ENCODE peak calls at places on chromosomes 16 and 17, in eight cellular contexts. I is AG04449; O is testis; L is fibroblast of the aortic adventitia; E is activated naive CD8-positive, alpha-beta T cell treated with anti-CD3 and anti-CD28 coated beads for 36 hours; F is HTR-8/SVneo; U is HFF-Myc; G is activated T-cell treated with anti-CD3 and anti-CD28 coated beads, Interleukin-2, amount 50 U/mL, for 4 hours. Z is an unnamed sample.

GRCh38 chr16:8867483-8868271 is 1.1 kb downstream of the CARHSP1 start:
- DNase-seq in I (no peak), O (peak), L (no peak), E (peak), F (no peak), U (no peak), G (no peak), Z (peak)

GRCh38 chr17:2691965-2692780 is 19.4 kb downstream of the CLUH start:
- DNase-seq in I (no peak), O (peak), L (no peak), E (no peak), F (no peak), U (no peak), G (no peak), Z (no peak)

GRCh38 chr17:15269690-15270089 is 4.6 kb upstream of the PMP22 start:
- DNase-seq in I (no peak), O (no peak), L (peak), E (no peak), F (no peak), U (no peak), G (no peak), Z (no peak)

GRCh38 chr17:752620-753219 is 656 bp upstream of the GEMIN4 start:
- DNase-seq in I (no peak), O (peak), L (peak), E (no peak), F (no peak), U (no peak), G (no peak), Z (no peak)

GRCh38 chr17:835263-835662 is 53.1 kb downstream of the MRM3 start:
- DNase-seq in I (peak), O (no peak), L (peak), E (no peak), F (peak), U (peak), G (no peak), Z (no peak)

GRCh38 chr16:2206780-2207433 is 1.7 kb downstream of the MLST8 start:
- DNase-seq in I (no peak), O (no peak), L (no peak), E (no peak), F (no peak), U (no peak), G (no peak), Z (no peak)

GRCh38 chr17:14432058-14432457 is 131.2 kb downstream of the HS3ST3B1 start:
- DNase-seq in I (no peak), O (no peak), L (no peak), E (no peak), F (no peak), U (no peak), G (no peak), Z (no peak)

GRCh38 chr16:70747703-70748631 is 53.0 kb downstream of the VAC14 start:
- DNase-seq in I (no peak), O (no peak), L (no peak), E (no peak), F (peak), U (no peak), G (no peak), Z (no peak)

GRCh38 chr17:28053044-28053670 is 10.7 kb downstream of the NLK start:
- DNase-seq in I (no peak), O (no peak), L (no peak), E (no peak), F (no peak), U (no peak), G (no peak), Z (peak)

GRCh38 chr17:57236686-57237299 is 19.5 kb upstream of the MSI2 start:
- DNase-seq in I (no peak), O (no peak), L (no peak), E (no peak), F (no peak), U (no peak), G (no peak), Z (no peak)

GRCh38 chr16:9123871-9124270 is 32.4 kb downstream of the HAPSTR1 start:
- DNase-seq in I (no peak), O (no peak), L (no peak), E (no peak), F (no peak), U (no peak), G (no peak), Z (no peak)

GRCh38 chr16:88195911-88196465 is 186.8 kb upstream of the ZNF469 start:
- DNase-seq in I (no peak), O (no peak), L (no peak), E (no peak), F (no peak), U (no peak), G (no peak), Z (no peak)

GRCh38 chr17:1107777-1108559 is 71.8 kb downstream of the ABR start:
- DNase-seq in I (no peak), O (no peak), L (no peak), E (no peak), F (no peak), U (no peak), G (no peak), Z (no peak)

GRCh38 chr16:48596326-48596725 is 13.7 kb downstream of the N4BP1 start:
- DNase-seq in I (no peak), O (no peak), L (no peak), E (peak), F (no peak), U (no peak), G (peak), Z (no peak)

GRCh38 chr17:42623732-42624596 is 14.5 kb downstream of the TUBG1 start:
- DNase-seq in I (no peak), O (no peak), L (peak), E (no peak), F (no peak), U (no peak), G (no peak), Z (peak)

GRCh38 chr17:50029185-50029584 is 26.7 kb upstream of the ITGA3 start:
- DNase-seq in I (no peak), O (no peak), L (no peak), E (no peak), F (no peak), U (no peak), G (no peak), Z (no peak)

GRCh38 chr17:47368262-47368661 is 44.5 kb downstream of the EFCAB13 start:
- DNase-seq in I (no peak), O (no peak), L (no peak), E (no peak), F (no peak), U (no peak), G (no peak), Z (no peak)

GRCh38 chr16:53482123-53482522 is 20.9 kb downstream of the AKTIP start:
- DNase-seq in I (no peak), O (no peak), L (no peak), E (no peak), F (no peak), U (no peak), G (no peak), Z (no peak)

GRCh38 chr17:60743812-60744211 is 66.2 kb downstream of the BCAS3 start:
- DNase-seq in I (no peak), O (no peak), L (peak), E (no peak), F (no peak), U (peak), G (no peak), Z (no peak)

GRCh38 chr17:82831041-82831817 is 8.6 kb downstream of the ZNF750 start:
- DNase-seq in I (no peak), O (no peak), L (no peak), E (no peak), F (no peak), U (no peak), G (no peak), Z (no peak)

GRCh38 chr17:71423871-71424546 is 696.8 kb upstream of the SOX9 start:
- DNase-seq in I (no peak), O (no peak), L (no peak), E (no peak), F (peak), U (no peak), G (no peak), Z (no peak)

GRCh38 chr16:60166-60565 is 6.5 kb downstream of the SNRNP25 start:
- DNase-seq in I (no peak), O (no peak), L (no peak), E (no peak), F (no peak), U (no peak), G (no peak), Z (no peak)

GRCh38 chr16:56866955-56867830 is 2.2 kb downstream of the SLC12A3 start:
- DNase-seq in I (no peak), O (peak), L (peak), E (no peak), F (peak), U (peak), G (peak), Z (peak)

GRCh38 chr17:5419959-5420653 is at the start of gene RPAIN:
- DNase-seq in I (no peak), O (peak), L (no peak), E (peak), F (peak), U (no peak), G (peak), Z (peak)

GRCh38 chr17:19244796-19245195 is 7.6 kb downstream of the EPN2 start:
- DNase-seq in I (no peak), O (no peak), L (no peak), E (no peak), F (no peak), U (no peak), G (no peak), Z (no peak)

GRCh38 chr17:82043507-82043906 is 6.0 kb upstream of the DCXR start:
- DNase-seq in I (no peak), O (no peak), L (no peak), E (no peak), F (no peak), U (no peak), G (no peak), Z (no peak)

GRCh38 chr17:82031303-82031884 is at the start of gene RAC3:
- DNase-seq in I (no peak), O (no peak), L (no peak), E (peak), F (peak), U (no peak), G (no peak), Z (peak)

GRCh38 chr17:33291248-33292183 is 1.6 kb downstream of the ASIC2 start:
- DNase-seq in I (no peak), O (peak), L (no peak), E (peak), F (no peak), U (no peak), G (no peak), Z (no peak)

GRCh38 chr16:61148930-61149329 is 887.3 kb downstream of the CDH8 start:
- DNase-seq in I (no peak), O (no peak), L (no peak), E (no peak), F (no peak), U (no peak), G (no peak), Z (peak)

GRCh38 chr17:19327039-19327776 is 35.3 kb downstream of the B9D1 start:
- DNase-seq in I (peak), O (no peak), L (peak), E (no peak), F (peak), U (no peak), G (no peak), Z (no peak)

GRCh38 chr17:60393840-60394529 is 2.1 kb upstream of the USP32 start:
- DNase-seq in I (no peak), O (no peak), L (no peak), E (peak), F (no peak), U (no peak), G (no peak), Z (no peak)

GRCh38 chr17:7336240-7337175 is at the start of gene ACAP1:
- DNase-seq in I (no peak), O (no peak), L (no peak), E (peak), F (no peak), U (no peak), G (peak), Z (peak)

Z was measured in OCI-M1.